ENCODE peak calls at places on chromosomes 11 and 22, in six cellular contexts. One of them, this sample, is unnamed.

GRCh38 chr11:47183031-47183856 is 3.0 kb downstream of the PACSIN3 start:
- DNase-seq in Panc1: no peak
- DNase-seq in fibroblast of pulmonary artery: no peak
- DNase-seq in mammary epithelial cell: no peak
- DNase-seq in RWPE1: no peak
- DNase-seq in MM.1S: no peak
- DNase-seq in this sample: no peak

GRCh38 chr22:30889996-30890480 is 78.5 kb downstream of the MORC2 start:
- DNase-seq in Panc1: no peak
- DNase-seq in fibroblast of pulmonary artery: no peak
- DNase-seq in mammary epithelial cell: no peak
- DNase-seq in RWPE1: no peak
- DNase-seq in MM.1S: no peak
- DNase-seq in this sample: no peak

GRCh38 chr11:106471273-106471672 is 393.8 kb downstream of the AASDHPPT start:
- DNase-seq in Panc1: no peak
- DNase-seq in fibroblast of pulmonary artery: peak; percentile 90
- DNase-seq in mammary epithelial cell: no peak
- DNase-seq in RWPE1: no peak
- DNase-seq in MM.1S: no peak
- DNase-seq in this sample: no peak

GRCh38 chr22:23772315-23773246 is at the start of gene MMP11:
- DNase-seq in Panc1: no peak
- DNase-seq in fibroblast of pulmonary artery: no peak
- DNase-seq in mammary epithelial cell: no peak
- DNase-seq in RWPE1: peak; percentile 44
- DNase-seq in MM.1S: peak; percentile 60
- DNase-seq in this sample: peak; percentile 84

GRCh38 chr11:121356357-121356756 is 63.8 kb downstream of the SC5D start:
- DNase-seq in Panc1: no peak
- DNase-seq in fibroblast of pulmonary artery: no peak
- DNase-seq in mammary epithelial cell: peak; percentile 48
- DNase-seq in RWPE1: no peak
- DNase-seq in MM.1S: no peak
- DNase-seq in this sample: no peak

GRCh38 chr11:79381036-79381435 is 59.8 kb downstream of the TENM4 start:
- DNase-seq in Panc1: no peak
- DNase-seq in fibroblast of pulmonary artery: no peak
- DNase-seq in mammary epithelial cell: no peak
- DNase-seq in RWPE1: no peak
- DNase-seq in MM.1S: no peak
- DNase-seq in this sample: no peak

GRCh38 chr11:2592559-2593392 is 107.0 kb downstream of the KCNQ1OT1 start:
- DNase-seq in Panc1: no peak
- DNase-seq in fibroblast of pulmonary artery: no peak
- DNase-seq in mammary epithelial cell: no peak
- DNase-seq in RWPE1: no peak
- DNase-seq in MM.1S: no peak
- DNase-seq in this sample: peak; percentile 10

GRCh38 chr11:40384991-40385390 is 1074.5 kb downstream of the LRRC4C start:
- DNase-seq in Panc1: no peak
- DNase-seq in fibroblast of pulmonary artery: peak; percentile 4
- DNase-seq in mammary epithelial cell: no peak
- DNase-seq in RWPE1: no peak
- DNase-seq in MM.1S: no peak
- DNase-seq in this sample: no peak

GRCh38 chr11:1624621-1625020 is 2.7 kb upstream of the KRTAP5-4 start:
- DNase-seq in Panc1: no peak
- DNase-seq in fibroblast of pulmonary artery: no peak
- DNase-seq in mammary epithelial cell: no peak
- DNase-seq in RWPE1: no peak
- DNase-seq in MM.1S: no peak
- DNase-seq in this sample: no peak

GRCh38 chr11:132099692-132100091 is 729.3 kb downstream of the NTM start:
- DNase-seq in Panc1: peak; percentile 25
- DNase-seq in fibroblast of pulmonary artery: no peak
- DNase-seq in mammary epithelial cell: no peak
- DNase-seq in RWPE1: no peak
- DNase-seq in MM.1S: peak; percentile 18
- DNase-seq in this sample: no peak

GRCh38 chr22:42964994-42965699 is 49.8 kb downstream of the PACSIN2 start:
- DNase-seq in Panc1: no peak
- DNase-seq in fibroblast of pulmonary artery: no peak
- DNase-seq in mammary epithelial cell: no peak
- DNase-seq in RWPE1: no peak
- DNase-seq in MM.1S: no peak
- DNase-seq in this sample: peak; percentile 51

GRCh38 chr11:34208266-34209135 is 103.1 kb downstream of the NAT10 start:
- DNase-seq in Panc1: no peak
- DNase-seq in fibroblast of pulmonary artery: peak; percentile 67
- DNase-seq in mammary epithelial cell: peak; percentile 82
- DNase-seq in RWPE1: no peak
- DNase-seq in MM.1S: no peak
- DNase-seq in this sample: no peak

GRCh38 chr11:32088117-32088941 is 2.5 kb upstream of the RCN1 start:
- DNase-seq in Panc1: no peak
- DNase-seq in fibroblast of pulmonary artery: peak; percentile 96
- DNase-seq in mammary epithelial cell: peak; percentile 84
- DNase-seq in RWPE1: peak; percentile 72
- DNase-seq in MM.1S: peak; percentile 48
- DNase-seq in this sample: peak; percentile 39

GRCh38 chr11:111777094-111778046 is 11.2 kb upstream of the PPP2R1B start:
- DNase-seq in Panc1: peak; percentile 45
- DNase-seq in fibroblast of pulmonary artery: peak; percentile 90
- DNase-seq in mammary epithelial cell: peak; percentile 51
- DNase-seq in RWPE1: peak; percentile 57
- DNase-seq in MM.1S: peak; percentile 71
- DNase-seq in this sample: peak; percentile 66

GRCh38 chr22:33167998-33168397 is 109.8 kb upstream of the SYN3 start:
- DNase-seq in Panc1: no peak
- DNase-seq in fibroblast of pulmonary artery: no peak
- DNase-seq in mammary epithelial cell: no peak
- DNase-seq in RWPE1: no peak
- DNase-seq in MM.1S: no peak
- DNase-seq in this sample: no peak

GRCh38 chr11:116864531-116864930 is 27.1 kb upstream of the APOA1 start:
- DNase-seq in Panc1: no peak
- DNase-seq in fibroblast of pulmonary artery: no peak
- DNase-seq in mammary epithelial cell: no peak
- DNase-seq in RWPE1: no peak
- DNase-seq in MM.1S: no peak
- DNase-seq in this sample: no peak

GRCh38 chr22:46481386-46481785 is 56.0 kb downstream of the CELSR1 start:
- DNase-seq in Panc1: no peak
- DNase-seq in fibroblast of pulmonary artery: no peak
- DNase-seq in mammary epithelial cell: no peak
- DNase-seq in RWPE1: no peak
- DNase-seq in MM.1S: no peak
- DNase-seq in this sample: no peak

GRCh38 chr22:22761606-22761962 is 117.2 kb downstream of the GGTLC2 start:
- DNase-seq in Panc1: no peak
- DNase-seq in fibroblast of pulmonary artery: no peak
- DNase-seq in mammary epithelial cell: peak; percentile 2
- DNase-seq in RWPE1: no peak
- DNase-seq in MM.1S: no peak
- DNase-seq in this sample: no peak

GRCh38 chr11:88345408-88345807 is 7.9 kb upstream of the CTSC start:
- DNase-seq in Panc1: no peak
- DNase-seq in fibroblast of pulmonary artery: peak; percentile 34
- DNase-seq in mammary epithelial cell: peak; percentile 84
- DNase-seq in RWPE1: no peak
- DNase-seq in MM.1S: no peak
- DNase-seq in this sample: no peak

GRCh38 chr11:35389897-35390462 is 29.4 kb downstream of the SLC1A2 start:
- DNase-seq in Panc1: no peak
- DNase-seq in fibroblast of pulmonary artery: no peak
- DNase-seq in mammary epithelial cell: no peak
- DNase-seq in RWPE1: no peak
- DNase-seq in MM.1S: no peak
- DNase-seq in this sample: peak; percentile 46

GRCh38 chr11:61413496-61413895 is 16.3 kb downstream of the CPSF7 start:
- DNase-seq in Panc1: no peak
- DNase-seq in fibroblast of pulmonary artery: peak; percentile 13
- DNase-seq in mammary epithelial cell: peak; percentile 30
- DNase-seq in RWPE1: no peak
- DNase-seq in MM.1S: no peak
- DNase-seq in this sample: no peak

GRCh38 chr11:70739091-70739490 is 340.8 kb downstream of the CTTN start:
- DNase-seq in Panc1: no peak
- DNase-seq in fibroblast of pulmonary artery: no peak
- DNase-seq in mammary epithelial cell: no peak
- DNase-seq in RWPE1: no peak
- DNase-seq in MM.1S: no peak
- DNase-seq in this sample: no peak

GRCh38 chr22:30855266-30855665 is 113.3 kb downstream of the MORC2 start:
- DNase-seq in Panc1: no peak
- DNase-seq in fibroblast of pulmonary artery: no peak
- DNase-seq in mammary epithelial cell: no peak
- DNase-seq in RWPE1: no peak
- DNase-seq in MM.1S: no peak
- DNase-seq in this sample: no peak

GRCh38 chr22:19086944-19087343 is 35.3 kb downstream of the DGCR2 start:
- DNase-seq in Panc1: no peak
- DNase-seq in fibroblast of pulmonary artery: peak; percentile 44
- DNase-seq in mammary epithelial cell: peak; percentile 16
- DNase-seq in RWPE1: no peak
- DNase-seq in MM.1S: no peak
- DNase-seq in this sample: no peak

GRCh38 chr11:37721485-37721884 is 1123.4 kb upstream of the RAG2 start:
- DNase-seq in Panc1: no peak
- DNase-seq in fibroblast of pulmonary artery: peak; percentile 49
- DNase-seq in mammary epithelial cell: peak; percentile 65
- DNase-seq in RWPE1: no peak
- DNase-seq in MM.1S: no peak
- DNase-seq in this sample: no peak

GRCh38 chr11:6544921-6545850 is 48.1 kb downstream of the DNHD1 start:
- DNase-seq in Panc1: no peak
- DNase-seq in fibroblast of pulmonary artery: no peak
- DNase-seq in mammary epithelial cell: no peak
- DNase-seq in RWPE1: no peak
- DNase-seq in MM.1S: no peak
- DNase-seq in this sample: no peak

GRCh38 chr11:88521354-88522310 is 184.1 kb upstream of the CTSC start:
- DNase-seq in Panc1: no peak
- DNase-seq in fibroblast of pulmonary artery: no peak
- DNase-seq in mammary epithelial cell: no peak
- DNase-seq in RWPE1: no peak
- DNase-seq in MM.1S: no peak
- DNase-seq in this sample: no peak

GRCh38 chr11:34345991-34346480 is 11.8 kb downstream of the ABTB2 start:
- DNase-seq in Panc1: no peak
- DNase-seq in fibroblast of pulmonary artery: peak; percentile 45
- DNase-seq in mammary epithelial cell: no peak
- DNase-seq in RWPE1: no peak
- DNase-seq in MM.1S: no peak
- DNase-seq in this sample: no peak

GRCh38 chr11:72075756-72076155 is 4.6 kb downstream of the NUMA1 start:
- DNase-seq in Panc1: no peak
- DNase-seq in fibroblast of pulmonary artery: no peak
- DNase-seq in mammary epithelial cell: no peak
- DNase-seq in RWPE1: no peak
- DNase-seq in MM.1S: no peak
- DNase-seq in this sample: no peak

GRCh38 chr11:72078477-72078876 is 1.9 kb downstream of the NUMA1 start:
- DNase-seq in Panc1: no peak
- DNase-seq in fibroblast of pulmonary artery: no peak
- DNase-seq in mammary epithelial cell: peak; percentile 39
- DNase-seq in RWPE1: no peak
- DNase-seq in MM.1S: no peak
- DNase-seq in this sample: no peak

GRCh38 chr11:72072348-72072747 is 8.0 kb downstream of the NUMA1 start:
- DNase-seq in Panc1: peak; percentile 68
- DNase-seq in fibroblast of pulmonary artery: peak; percentile 80
- DNase-seq in mammary epithelial cell: peak; percentile 70
- DNase-seq in RWPE1: peak; percentile 37
- DNase-seq in MM.1S: peak; percentile 65
- DNase-seq in this sample: no peak

GRCh38 chr11:72070486-72070885 is 9.9 kb downstream of the NUMA1 start:
- DNase-seq in Panc1: no peak
- DNase-seq in fibroblast of pulmonary artery: no peak
- DNase-seq in mammary epithelial cell: no peak
- DNase-seq in RWPE1: no peak
- DNase-seq in MM.1S: no peak
- DNase-seq in this sample: no peak

GRCh38 chr11:72075109-72075508 is 5.2 kb downstream of the NUMA1 start:
- DNase-seq in Panc1: no peak
- DNase-seq in fibroblast of pulmonary artery: no peak
- DNase-seq in mammary epithelial cell: no peak
- DNase-seq in RWPE1: no peak
- DNase-seq in MM.1S: no peak
- DNase-seq in this sample: no peak
- TF ChIP-seq CTCF in Panc1: no peak
- TF ChIP-seq CTCF in fibroblast of pulmonary artery: peak; percentile 2
- TF ChIP-seq CTCF in mammary epithelial cell: no peak
- TF ChIP-seq CTCF in RWPE1: no peak
- TF ChIP-seq CTCF in MM.1S: no peak
- TF ChIP-seq CTCF in this sample: peak; percentile 47

DNA sequence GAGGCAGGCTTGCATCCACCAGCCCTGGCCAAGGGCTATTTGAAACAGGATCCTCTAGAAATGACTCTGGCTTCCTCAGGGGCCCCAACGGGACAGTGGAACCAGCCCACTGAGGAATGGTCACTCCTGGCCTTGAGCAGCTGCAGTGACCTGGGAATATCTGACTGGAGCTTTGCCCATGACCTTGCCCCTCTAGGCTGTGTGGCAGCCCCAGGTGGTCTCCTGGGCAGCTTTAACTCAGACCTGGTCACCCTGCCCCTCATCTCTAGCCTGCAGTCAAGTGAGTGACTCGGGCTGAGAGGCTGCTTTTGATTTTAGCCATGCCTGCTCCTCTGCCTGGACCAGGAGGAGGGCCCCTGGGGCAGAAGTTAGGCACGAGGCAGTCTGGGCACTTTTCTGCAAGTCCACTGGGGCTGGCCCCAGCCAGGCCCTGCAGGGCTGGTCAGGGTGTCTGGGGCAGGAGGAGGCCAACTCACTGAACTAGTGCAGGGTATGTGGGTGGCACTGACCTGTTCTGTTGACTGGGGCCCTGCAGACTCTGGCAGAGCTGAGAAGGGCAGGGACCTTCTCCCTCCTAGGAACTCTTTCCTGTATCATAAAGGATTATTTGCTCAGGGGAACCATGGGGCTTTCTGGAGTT is 13.3 kb downstream of the IL10RA start:
- DNase-seq in Panc1: no peak
- DNase-seq in fibroblast of pulmonary artery: no peak
- DNase-seq in mammary epithelial cell: no peak
- DNase-seq in RWPE1: no peak
- DNase-seq in MM.1S: no peak
- DNase-seq in this sample: no peak
- TF ChIP-seq CTCF in Panc1: no peak
- TF ChIP-seq CTCF in fibroblast of pulmonary artery: no peak
- TF ChIP-seq CTCF in mammary epithelial cell: no peak
- TF ChIP-seq CTCF in RWPE1: no peak
- TF ChIP-seq CTCF in MM.1S: no peak
- TF ChIP-seq CTCF in this sample: no peak

GRCh38 chr22:28741758-28742561 is at the start of the genes CHEK2 and HSCB:
- DNase-seq in Panc1: peak; percentile 89
- DNase-seq in fibroblast of pulmonary artery: peak; percentile 99
- DNase-seq in mammary epithelial cell: peak; percentile 98
- DNase-seq in RWPE1: peak; percentile 96
- DNase-seq in MM.1S: peak; percentile 99
- DNase-seq in this sample: peak; percentile 91
- TF ChIP-seq CTCF in Panc1: no peak
- TF ChIP-seq CTCF in fibroblast of pulmonary artery: no peak
- TF ChIP-seq CTCF in mammary epithelial cell: no peak
- TF ChIP-seq CTCF in RWPE1: peak; percentile 24
- TF ChIP-seq CTCF in MM.1S: no peak
- TF ChIP-seq CTCF in this sample: peak; percentile 13

GRCh38 chr22:37517826-37518450 is 1.3 kb downstream of the CARD10 start:
- DNase-seq in Panc1: no peak
- DNase-seq in fibroblast of pulmonary artery: no peak
- DNase-seq in mammary epithelial cell: peak; percentile 77
- DNase-seq in RWPE1: no peak
- DNase-seq in MM.1S: no peak
- DNase-seq in this sample: no peak
- TF ChIP-seq CTCF in Panc1: no peak
- TF ChIP-seq CTCF in fibroblast of pulmonary artery: no peak
- TF ChIP-seq CTCF in mammary epithelial cell: no peak
- TF ChIP-seq CTCF in RWPE1: no peak
- TF ChIP-seq CTCF in MM.1S: no peak
- TF ChIP-seq CTCF in this sample: no peak